ENCODE peak calls at places on chromosomes 5 and 9, in ten cellular contexts. X is cardiac muscle cell, P is DND-41, B is lower lobe of right lung, A is astrocyte, J is endodermal cell, E is PC-9, R is tibial nerve, Z is MM.1S, L is left ventricle myocardium inferior. Y is an unnamed sample.

GRCh38 chr5:27594141-27594540 is 555.8 kb upstream of the CDH9 start:
- DNase-seq in X (no peak), P (no peak), B (no peak), A (no peak), J (no peak), E (no peak), R (no peak), Z (peak; percentile 45), L (no peak), Y (no peak)

GRCh38 chr5:4042311-4042710 is 446.7 kb downstream of the IRX1 start:
- DNase-seq in X (no peak), P (peak; percentile 58), B (no peak), A (no peak), J (no peak), E (no peak), R (no peak), Z (no peak), L (no peak), Y (no peak)

GRCh38 chr5:87780831-87781760 is 368.4 kb upstream of the CCNH start:
- DNase-seq in X (peak; percentile 89), P (peak; percentile 74), B (peak; percentile 67), A (peak; percentile 67), J (peak; percentile 90), E (peak; percentile 69), R (peak; percentile 76), Z (peak; percentile 90), L (peak; percentile 55), Y (peak; percentile 61)

GRCh38 chr5:112710896-112711295 is 26.8 kb upstream of the APC start:
- DNase-seq in X (no peak), P (no peak), B (no peak), A (no peak), J (peak; percentile 74), E (no peak), R (no peak), Z (no peak), L (no peak), Y (no peak)

GRCh38 chr5:75482482-75482881 is 28.9 kb downstream of the CERT1 start:
- DNase-seq in X (no peak), P (no peak), B (no peak), A (no peak), J (peak; percentile 50), E (no peak), R (no peak), Z (no peak), L (no peak), Y (no peak)

GRCh38 chr9:10228082-10228481 is 384.7 kb downstream of the PTPRD start:
- DNase-seq in X (no peak), P (no peak), B (no peak), A (no peak), J (no peak), E (no peak), R (no peak), Z (no peak), L (no peak), Y (no peak)

GRCh38 chr5:43572357-43572756 is 15.5 kb upstream of the PAIP1 start:
- DNase-seq in X (peak; percentile 12), P (no peak), B (no peak), A (peak; percentile 25), J (no peak), E (no peak), R (no peak), Z (no peak), L (no peak), Y (no peak)

GRCh38 chr5:91219803-91220371 is 163.2 kb downstream of the ARRDC3 start:
- DNase-seq in X (peak; percentile 72), P (peak; percentile 55), B (no peak), A (no peak), J (peak; percentile 73), E (no peak), R (no peak), Z (peak; percentile 19), L (no peak), Y (no peak)

GRCh38 chr5:134131165-134131564 is 16.7 kb downstream of the TCF7 start:
- DNase-seq in X (no peak), P (no peak), B (peak; percentile 13), A (no peak), J (no peak), E (no peak), R (no peak), Z (no peak), L (no peak), Y (no peak)

GRCh38 chr9:72579190-72579589 is 57.8 kb downstream of the TMC1 start:
- DNase-seq in X (peak; percentile 82), P (no peak), B (no peak), A (peak; percentile 58), J (no peak), E (peak; percentile 86), R (no peak), Z (no peak), L (peak; percentile 37), Y (no peak)

GRCh38 chr9:85016389-85016997 is 347.0 kb downstream of the NTRK2 start:
- DNase-seq in X (no peak), P (no peak), B (no peak), A (no peak), J (no peak), E (no peak), R (peak; percentile 22), Z (no peak), L (no peak), Y (no peak)

GRCh38 chr5:72074238-72074637 is 33.0 kb upstream of the MAP1B start:
- DNase-seq in X (no peak), P (no peak), B (no peak), A (no peak), J (no peak), E (no peak), R (no peak), Z (no peak), L (no peak), Y (no peak)

GRCh38 chr5:115586525-115587146 is 15.6 kb downstream of the TICAM2 start:
- DNase-seq in X (peak; percentile 58), P (no peak), B (no peak), A (no peak), J (no peak), E (no peak), R (no peak), Z (peak; percentile 39), L (no peak), Y (no peak)

GRCh38 chr9:115340314-115340713 is 222.4 kb upstream of the TNC start:
- DNase-seq in X (no peak), P (no peak), B (no peak), A (no peak), J (peak; percentile 45), E (no peak), R (no peak), Z (no peak), L (no peak), Y (no peak)

GRCh38 chr9:19464061-19464763 is 55.4 kb downstream of the ACER2 start:
- DNase-seq in X (no peak), P (no peak), B (no peak), A (no peak), J (no peak), E (no peak), R (no peak), Z (no peak), L (no peak), Y (no peak)
- H3K27ac ChIP-seq in X (no peak overlapping the region), P (no peak overlapping the region), B (no peak overlapping the region), A (no peak overlapping the region), J (no peak overlapping the region), E (no peak overlapping the region), R (no peak overlapping the region), Z (no peak overlapping the region), L (no peak overlapping the region), Y (no peak overlapping the region)

GRCh38 chr9:120914953-120915352 is 11.6 kb downstream of the TRAF1 start:
- DNase-seq in X (no peak), P (no peak), B (no peak), A (no peak), J (no peak), E (no peak), R (no peak), Z (no peak), L (no peak), Y (no peak)

GRCh38 chr9:120915854-120916495 is 10.6 kb downstream of the TRAF1 start:
- DNase-seq in X (no peak), P (peak; percentile 56), B (no peak), A (no peak), J (no peak), E (no peak), R (no peak), Z (peak; percentile 5), L (no peak), Y (no peak)

GRCh38 chr9:120917285-120917684 is 9.3 kb downstream of the TRAF1 start:
- DNase-seq in X (no peak), P (no peak), B (no peak), A (no peak), J (no peak), E (no peak), R (no peak), Z (no peak), L (no peak), Y (no peak)

GRCh38 chr9:120917989-120918630 is 8.5 kb downstream of the TRAF1 start:
- DNase-seq in X (no peak), P (no peak), B (no peak), A (no peak), J (no peak), E (no peak), R (no peak), Z (no peak), L (peak; percentile 2), Y (no peak)

GRCh38 chr9:120916573-120916972 is 10.0 kb downstream of the TRAF1 start:
- DNase-seq in X (peak; percentile 90), P (no peak), B (no peak), A (no peak), J (no peak), E (no peak), R (peak; percentile 74), Z (no peak), L (peak; percentile 71), Y (no peak)
- H3K4me3 ChIP-seq in X (no peak overlapping the region), P (no peak overlapping the region), B (no peak overlapping the region), A (no peak overlapping the region), J (no peak overlapping the region), E (no peak overlapping the region), R (no peak overlapping the region), Z (no peak overlapping the region), L (no peak overlapping the region), Y (no peak overlapping the region)

GRCh38 chr9:98021306-98022040 is 35.1 kb upstream of the NANS start:
- DNase-seq in X (no peak), P (no peak), B (no peak), A (no peak), J (no peak), E (no peak), R (no peak), Z (no peak), L (peak; percentile 62), Y (no peak)
- TF ChIP-seq CTCF in X (no peak), P (no peak), B (no peak), A (no peak), J (no peak), E (no peak), R (no peak), Z (no peak), L (no peak), Y (no peak)

DNA sequence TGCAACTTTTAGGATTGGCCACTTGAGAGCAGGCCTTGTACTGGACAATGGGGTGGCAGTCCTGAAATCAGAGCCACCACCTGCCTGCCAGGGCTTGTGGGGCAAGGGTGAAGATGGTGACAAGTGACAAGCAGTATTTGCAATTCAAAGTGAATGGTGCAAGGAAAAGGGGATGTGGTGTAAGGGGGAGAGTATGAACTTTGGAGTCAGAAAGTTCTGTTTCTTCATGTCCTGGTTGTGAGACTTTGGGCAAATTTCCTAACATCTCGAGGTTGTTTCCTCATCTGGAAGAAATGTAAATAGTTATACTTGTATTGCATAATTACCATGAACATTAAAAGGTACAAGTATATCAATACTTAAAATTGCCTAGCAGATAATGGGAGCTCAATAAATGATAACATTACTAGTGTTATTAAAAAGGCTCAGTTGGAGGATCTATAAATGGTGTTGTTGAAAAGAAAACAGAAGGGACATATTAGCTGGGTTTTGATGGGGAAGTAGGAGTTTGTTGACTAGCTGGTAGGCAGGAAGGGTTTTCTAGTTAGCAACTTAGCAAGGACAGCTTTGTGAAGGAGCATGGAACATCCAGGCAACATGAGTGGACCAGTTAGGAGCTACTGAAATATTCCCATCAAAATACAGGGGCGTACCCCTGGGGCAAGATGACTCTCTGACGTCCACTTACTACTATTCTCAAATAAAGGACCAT is 21.3 kb upstream of the MEGF9 start:
- DNase-seq in X (peak; percentile 79), P (no peak), B (peak; percentile 83), A (no peak), J (no peak), E (peak; percentile 62), R (peak; percentile 35), Z (no peak), L (no peak), Y (peak; percentile 41)
- H3K27ac ChIP-seq in X (no peak overlapping the region), P (no peak overlapping the region), B (peak overlapping the region; percentile 84), A (no peak overlapping the region), J (no peak overlapping the region), E (peak overlapping the region; percentile 94), R (peak overlapping the region; percentile 55), Z (no peak overlapping the region), L (peak overlapping the region; percentile 53), Y (peak overlapping the region; percentile 88)